ENCODE peak calls at places on chromosome 2, in five cellular contexts. G is endothelial cell, T is endodermal cell, Q is fibroblast of mammary gland, B is AG09319. P is an unnamed sample.

GRCh38 chr2:41949091-41949490 is 98.7 kb upstream of the PKDCC start:
- DNase-seq in G (no peak), T (no peak), Q (no peak), B (no peak), P (no peak)

GRCh38 chr2:24489465-24489864 is 1.6 kb upstream of the NCOA1 start:
- DNase-seq in G (no peak), T (peak; percentile 52), Q (no peak), B (no peak), P (no peak)

GRCh38 chr2:54083021-54083420 is 32.4 kb upstream of the ACYP2 start:
- DNase-seq in G (no peak), T (peak; percentile 56), Q (no peak), B (no peak), P (no peak)

GRCh38 chr2:45332567-45332966 is 278.5 kb downstream of the SRBD1 start:
- DNase-seq in G (no peak), T (peak; percentile 80), Q (no peak), B (no peak), P (no peak)

GRCh38 chr2:206113148-206113547 is 27.2 kb upstream of the INO80D start:
- DNase-seq in G (no peak), T (no peak), Q (peak; percentile 48), B (no peak), P (no peak)

GRCh38 chr2:28036307-28036706 is 145.8 kb downstream of the BABAM2 start:
- DNase-seq in G (no peak), T (no peak), Q (peak; percentile 45), B (no peak), P (no peak)

GRCh38 chr2:173553589-173553988 is 198.9 kb downstream of the CDCA7 start:
- DNase-seq in G (no peak), T (no peak), Q (peak; percentile 64), B (no peak), P (no peak)

GRCh38 chr2:54149623-54150501 is 34.4 kb downstream of the ACYP2 start:
- DNase-seq in G (no peak), T (no peak), Q (peak; percentile 29), B (peak; percentile 10), P (no peak)

GRCh38 chr2:241870081-241870541 is 582 bp downstream of the RTP5 start:
- DNase-seq in G (no peak), T (no peak), Q (no peak), B (no peak), P (no peak)

GRCh38 chr2:36403675-36404230 is 48.2 kb downstream of the CRIM1 start:
- DNase-seq in G (no peak), T (no peak), Q (peak; percentile 64), B (no peak), P (no peak)

GRCh38 chr2:213224366-213224765 is 59.9 kb upstream of the SPAG16 start:
- DNase-seq in G (no peak), T (no peak), Q (peak; percentile 41), B (no peak), P (no peak)

GRCh38 chr2:113324684-113325160 is 46.0 kb upstream of the PAX8 start:
- DNase-seq in G (peak; percentile 68), T (peak; percentile 88), Q (peak; percentile 75), B (no peak), P (no peak)

GRCh38 chr2:26649992-26650712 is 9.0 kb upstream of the CIB4 start:
- DNase-seq in G (no peak), T (peak; percentile 42), Q (no peak), B (no peak), P (no peak)

GRCh38 chr2:101768480-101769077 is 71.1 kb downstream of the MAP4K4 start:
- DNase-seq in G (no peak), T (no peak), Q (no peak), B (no peak), P (no peak)

GRCh38 chr2:205792908-205793307 is 110.6 kb downstream of the NRP2 start:
- DNase-seq in G (no peak), T (no peak), Q (no peak), B (no peak), P (no peak)

GRCh38 chr2:18425186-18425585 is 135.3 kb downstream of the RDH14 start:
- DNase-seq in G (no peak), T (peak; percentile 53), Q (no peak), B (no peak), P (no peak)

GRCh38 chr2:28269019-28269784 is 123.5 kb upstream of the FOSL2 start:
- DNase-seq in G (no peak), T (peak; percentile 61), Q (peak; percentile 24), B (no peak), P (no peak)

GRCh38 chr2:222950886-222951285 is 90.0 kb downstream of the ACSL3 start:
- DNase-seq in G (no peak), T (no peak), Q (peak; percentile 86), B (no peak), P (no peak)

GRCh38 chr2:12715258-12715865 is 1.4 kb upstream of the TRIB2 start:
- DNase-seq in G (no peak), T (no peak), Q (no peak), B (no peak), P (no peak)

GRCh38 chr2:100882645-100883613 is 63.0 kb downstream of the NPAS2 start:
- DNase-seq in G (no peak), T (peak; percentile 34), Q (peak; percentile 56), B (no peak), P (no peak)

GRCh38 chr2:217756375-217757107 is 246.3 kb downstream of the TNS1 start:
- DNase-seq in G (peak; percentile 93), T (peak; percentile 96), Q (peak; percentile 37), B (no peak), P (no peak)

GRCh38 chr2:181805228-181806038 is 86.1 kb upstream of the ITPRID2 start:
- DNase-seq in G (no peak), T (no peak), Q (peak; percentile 86), B (no peak), P (no peak)

GRCh38 chr2:2244508-2244907 is 86.6 kb downstream of the MYT1L start:
- DNase-seq in G (no peak), T (no peak), Q (no peak), B (no peak), P (no peak)

DNA sequence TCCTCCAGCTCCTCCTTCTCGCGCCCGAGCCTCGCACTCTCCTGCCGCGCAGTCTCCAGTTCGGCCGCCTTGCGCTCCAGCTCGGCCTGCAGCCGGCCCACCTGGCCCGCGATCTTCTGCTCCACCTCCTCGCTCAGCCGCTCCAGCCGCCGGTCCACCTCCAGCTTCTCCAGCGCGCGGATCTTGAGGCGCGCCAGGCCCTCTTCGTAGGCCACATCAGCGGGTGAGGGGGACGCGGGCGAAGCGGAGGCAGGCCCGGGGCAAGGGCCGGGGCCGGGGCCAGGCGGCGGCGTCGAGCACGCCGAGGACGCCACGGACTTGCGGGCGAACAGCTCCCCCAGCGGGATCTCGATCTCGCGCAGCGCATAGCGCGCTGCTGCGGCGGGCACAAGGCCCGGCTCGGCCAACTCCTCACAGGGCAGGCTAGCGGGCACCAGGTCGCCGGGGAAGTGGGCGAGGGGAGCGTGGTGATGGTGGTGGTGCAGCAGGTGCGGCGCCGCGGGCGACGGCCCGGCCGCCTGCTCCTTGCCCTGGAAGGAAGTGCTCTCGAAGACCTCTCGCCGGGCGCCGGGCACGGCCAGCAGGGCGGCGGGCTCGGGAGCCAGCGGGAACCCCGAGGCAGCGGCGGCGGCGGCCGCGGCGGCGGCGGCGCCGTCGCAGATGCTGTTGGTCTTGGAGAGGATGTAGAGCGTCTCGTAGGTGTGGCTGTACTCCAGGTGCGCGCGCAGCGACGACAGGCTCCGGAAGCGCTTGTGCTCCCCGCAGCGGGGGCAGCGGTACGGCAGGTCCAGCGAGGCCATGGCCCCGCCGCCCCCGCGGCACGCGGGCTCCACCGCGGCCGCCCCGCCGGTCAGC is 15.2 kb downstream of the FBXO41 start:
- DNase-seq in G (peak; percentile 44), T (peak; percentile 91), Q (no peak), B (no peak), P (no peak)
- TF ChIP-seq CTCF in G (no peak), T (peak; percentile 57), Q (no peak), B (no peak), P (peak; percentile 7)

GRCh38 chr2:142682528-142682927 is 194.9 kb upstream of the KYNU start:
- DNase-seq in G (no peak), T (no peak), Q (peak; percentile 50), B (peak; percentile 5), P (no peak)
- TF ChIP-seq CTCF in G (no peak), T (no peak), Q (no peak), B (peak; percentile 9), P (no peak)

GRCh38 chr2:81901017-81901416 is 1596.5 kb upstream of the LRRTM1 start:
- DNase-seq in G (no peak), T (no peak), Q (no peak), B (no peak), P (no peak)
- TF ChIP-seq CTCF in G (peak; percentile 49), T (peak; percentile 71), Q (no peak), B (no peak), P (peak; percentile 60)

DNA sequence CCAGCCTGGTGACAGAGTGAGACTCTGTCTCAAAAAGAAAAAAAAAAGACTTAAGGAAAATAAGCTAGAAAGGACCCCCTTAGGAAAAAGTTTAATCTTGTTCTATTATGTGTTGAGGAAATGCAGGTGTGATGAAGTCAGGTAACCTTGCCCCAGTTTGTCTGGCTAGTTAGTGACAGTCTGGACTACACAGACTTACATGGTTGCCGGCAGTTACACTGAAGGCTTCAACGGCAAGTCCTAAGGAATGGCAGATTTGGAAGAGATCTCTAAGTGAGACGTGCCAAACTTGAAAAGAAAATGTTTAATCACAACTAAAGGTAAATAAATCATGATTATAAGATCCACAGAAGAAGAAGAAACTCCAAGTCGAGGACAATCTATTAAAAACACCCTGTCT is 84.1 kb downstream of the TTC27 start:
- DNase-seq in G (no peak), T (no peak), Q (no peak), B (no peak), P (no peak)
- TF ChIP-seq CTCF in G (no peak), T (no peak), Q (no peak), B (no peak), P (no peak)

GRCh38 chr2:88903744-88904353 is 212.4 kb downstream of the RPIA start:
- DNase-seq in G (peak; percentile 40), T (no peak), Q (peak; percentile 34), B (no peak), P (no peak)
- TF ChIP-seq CTCF in G (peak; percentile 80), T (peak; percentile 75), Q (peak; percentile 73), B (peak; percentile 60), P (peak; percentile 90)

GRCh38 chr2:225006730-225007129 is 35.5 kb downstream of the DOCK10 start:
- DNase-seq in G (no peak), T (no peak), Q (no peak), B (no peak), P (no peak)

GRCh38 chr2:225009768-225010167 is 32.5 kb downstream of the DOCK10 start:
- DNase-seq in G (no peak), T (no peak), Q (no peak), B (no peak), P (no peak)

GRCh38 chr2:225008179-225008829 is 34.0 kb downstream of the DOCK10 start:
- DNase-seq in G (no peak), T (no peak), Q (no peak), B (no peak), P (no peak)

GRCh38 chr2:225010804-225011203 is 31.5 kb downstream of the DOCK10 start:
- DNase-seq in G (no peak), T (no peak), Q (peak; percentile 93), B (peak; percentile 12), P (no peak)

DNA sequence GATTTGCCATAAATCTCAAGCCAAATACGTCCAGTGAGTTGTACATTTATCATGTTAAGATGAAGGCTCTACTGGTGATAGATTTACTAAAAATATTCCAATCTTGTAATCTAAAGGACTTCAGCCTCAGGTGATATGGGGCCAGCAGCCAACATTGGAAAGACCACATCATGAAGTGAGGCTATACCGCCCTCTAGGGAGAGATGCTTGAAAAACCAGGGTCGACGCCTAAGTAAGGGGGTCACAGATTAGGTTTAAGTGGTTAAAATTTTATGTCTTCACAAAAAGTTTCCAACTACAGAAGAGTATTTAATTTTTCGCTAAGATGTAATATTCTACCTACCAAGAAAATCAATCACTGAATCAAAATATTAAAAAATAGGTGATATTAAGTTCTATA is 33.3 kb downstream of the DOCK10 start:
- DNase-seq in G (peak; percentile 30), T (peak; percentile 76), Q (no peak), B (no peak), P (no peak)
- TF ChIP-seq CTCF in G (peak; percentile 35), T (peak; percentile 88), Q (peak; percentile 47), B (peak; percentile 15), P (peak; percentile 58)